ENCODE peak calls at places on chromosomes 6 and 20, in six cellular contexts. One of them, this sample, is unnamed.
A peak's percentile ranks its signal among the peaks of the same experiment; 100 is the strongest.

GRCh38 chr6:39243809-39244208 is 14.5 kb upstream of the KCNK5 start:
- DNase-seq in OCI-LY7: no peak
- DNase-seq in IMR-90: no peak
- DNase-seq in uterus: peak; percentile 16
- DNase-seq in cardiac muscle cell: no peak
- DNase-seq in fibroblast of lung: no peak
- DNase-seq in this sample: no peak

GRCh38 chr20:31642837-31643236 is 5.1 kb downstream of the COX4I2 start:
- DNase-seq in OCI-LY7: no peak
- DNase-seq in IMR-90: no peak
- DNase-seq in uterus: no peak
- DNase-seq in cardiac muscle cell: no peak
- DNase-seq in fibroblast of lung: no peak
- DNase-seq in this sample: no peak

GRCh38 chr20:24406251-24406650 is 63.2 kb upstream of the SYNDIG1 start:
- DNase-seq in OCI-LY7: no peak
- DNase-seq in IMR-90: no peak
- DNase-seq in uterus: no peak
- DNase-seq in cardiac muscle cell: no peak
- DNase-seq in fibroblast of lung: no peak
- DNase-seq in this sample: no peak

GRCh38 chr6:2739335-2739734 is 11.4 kb downstream of the MYLK4 start:
- DNase-seq in OCI-LY7: no peak
- DNase-seq in IMR-90: peak; percentile 90
- DNase-seq in uterus: no peak
- DNase-seq in cardiac muscle cell: no peak
- DNase-seq in fibroblast of lung: peak; percentile 78
- DNase-seq in this sample: no peak

GRCh38 chr6:127162808-127163207 is 44.3 kb downstream of the RSPO3 start:
- DNase-seq in OCI-LY7: no peak
- DNase-seq in IMR-90: no peak
- DNase-seq in uterus: no peak
- DNase-seq in cardiac muscle cell: no peak
- DNase-seq in fibroblast of lung: peak; percentile 90
- DNase-seq in this sample: no peak

GRCh38 chr20:43975096-43975768 is 60.6 kb downstream of the TOX2 start:
- DNase-seq in OCI-LY7: no peak
- DNase-seq in IMR-90: peak; percentile 93
- DNase-seq in uterus: no peak
- DNase-seq in cardiac muscle cell: no peak
- DNase-seq in fibroblast of lung: peak; percentile 90
- DNase-seq in this sample: no peak

GRCh38 chr6:165403006-165403405 is 93.6 kb upstream of the C6orf118 start:
- DNase-seq in OCI-LY7: no peak
- DNase-seq in IMR-90: no peak
- DNase-seq in uterus: no peak
- DNase-seq in cardiac muscle cell: no peak
- DNase-seq in fibroblast of lung: no peak
- DNase-seq in this sample: no peak

GRCh38 chr6:90764001-90764400 is 177.1 kb upstream of the MAP3K7 start:
- DNase-seq in OCI-LY7: no peak
- DNase-seq in IMR-90: peak; percentile 70
- DNase-seq in uterus: no peak
- DNase-seq in cardiac muscle cell: no peak
- DNase-seq in fibroblast of lung: no peak
- DNase-seq in this sample: no peak

GRCh38 chr20:25553819-25554296 is 31.5 kb downstream of the NINL start:
- DNase-seq in OCI-LY7: no peak
- DNase-seq in IMR-90: peak; percentile 67
- DNase-seq in uterus: no peak
- DNase-seq in cardiac muscle cell: no peak
- DNase-seq in fibroblast of lung: peak; percentile 63
- DNase-seq in this sample: no peak

GRCh38 chr6:108714012-108714773 is 134.0 kb upstream of the ARMC2 start:
- DNase-seq in OCI-LY7: no peak
- DNase-seq in IMR-90: peak; percentile 51
- DNase-seq in uterus: peak; percentile 43
- DNase-seq in cardiac muscle cell: no peak
- DNase-seq in fibroblast of lung: peak; percentile 83
- DNase-seq in this sample: no peak

GRCh38 chr6:14883921-14884320 is 361.9 kb upstream of the JARID2 start:
- DNase-seq in OCI-LY7: no peak
- DNase-seq in IMR-90: peak; percentile 64
- DNase-seq in uterus: no peak
- DNase-seq in cardiac muscle cell: peak; percentile 59
- DNase-seq in fibroblast of lung: peak; percentile 46
- DNase-seq in this sample: no peak

GRCh38 chr20:23100021-23100753 is 14.1 kb upstream of the CD93 start:
- DNase-seq in OCI-LY7: no peak
- DNase-seq in IMR-90: no peak
- DNase-seq in uterus: no peak
- DNase-seq in cardiac muscle cell: no peak
- DNase-seq in fibroblast of lung: no peak
- DNase-seq in this sample: no peak

GRCh38 chr6:131657630-131658111 is 20.6 kb downstream of the ENPP3 start:
- DNase-seq in OCI-LY7: no peak
- DNase-seq in IMR-90: peak; percentile 85
- DNase-seq in uterus: no peak
- DNase-seq in cardiac muscle cell: no peak
- DNase-seq in fibroblast of lung: no peak
- DNase-seq in this sample: no peak

GRCh38 chr6:14711704-14712397 is 534.0 kb upstream of the JARID2 start:
- DNase-seq in OCI-LY7: no peak
- DNase-seq in IMR-90: no peak
- DNase-seq in uterus: no peak
- DNase-seq in cardiac muscle cell: no peak
- DNase-seq in fibroblast of lung: no peak
- DNase-seq in this sample: no peak

GRCh38 chr6:89184344-89184743 is 32.8 kb downstream of the GABRR1 start:
- DNase-seq in OCI-LY7: no peak
- DNase-seq in IMR-90: no peak
- DNase-seq in uterus: no peak
- DNase-seq in cardiac muscle cell: no peak
- DNase-seq in fibroblast of lung: no peak
- DNase-seq in this sample: no peak

GRCh38 chr20:52103469-52103910 is 88.1 kb downstream of the ZFP64 start:
- DNase-seq in OCI-LY7: no peak
- DNase-seq in IMR-90: peak; percentile 20
- DNase-seq in uterus: no peak
- DNase-seq in cardiac muscle cell: no peak
- DNase-seq in fibroblast of lung: peak; percentile 26
- DNase-seq in this sample: no peak

GRCh38 chr20:58683132-58683531 is 9.5 kb upstream of the NPEPL1 start:
- DNase-seq in OCI-LY7: no peak
- DNase-seq in IMR-90: no peak
- DNase-seq in uterus: no peak
- DNase-seq in cardiac muscle cell: no peak
- DNase-seq in fibroblast of lung: no peak
- DNase-seq in this sample: no peak

GRCh38 chr6:35713006-35713405 is 23.8 kb upstream of the ARMC12 start:
- DNase-seq in OCI-LY7: no peak
- DNase-seq in IMR-90: no peak
- DNase-seq in uterus: no peak
- DNase-seq in cardiac muscle cell: no peak
- DNase-seq in fibroblast of lung: no peak
- DNase-seq in this sample: no peak

GRCh38 chr20:36091561-36092423 is 62.7 kb upstream of the EPB41L1 start:
- DNase-seq in OCI-LY7: no peak
- DNase-seq in IMR-90: no peak
- DNase-seq in uterus: no peak
- DNase-seq in cardiac muscle cell: no peak
- DNase-seq in fibroblast of lung: no peak
- DNase-seq in this sample: no peak

GRCh38 chr20:1291191-1291741 is 25.2 kb downstream of the SNPH start:
- DNase-seq in OCI-LY7: no peak
- DNase-seq in IMR-90: peak; percentile 66
- DNase-seq in uterus: no peak
- DNase-seq in cardiac muscle cell: no peak
- DNase-seq in fibroblast of lung: peak; percentile 26
- DNase-seq in this sample: no peak

GRCh38 chr6:170416303-170416702 is 109.7 kb downstream of the FAM120B start:
- DNase-seq in OCI-LY7: no peak
- DNase-seq in IMR-90: no peak
- DNase-seq in uterus: no peak
- DNase-seq in cardiac muscle cell: no peak
- DNase-seq in fibroblast of lung: no peak
- DNase-seq in this sample: no peak

GRCh38 chr6:71404145-71404966 is 115.7 kb downstream of the OGFRL1 start:
- DNase-seq in OCI-LY7: no peak
- DNase-seq in IMR-90: peak; percentile 76
- DNase-seq in uterus: no peak
- DNase-seq in cardiac muscle cell: peak; percentile 71
- DNase-seq in fibroblast of lung: peak; percentile 64
- DNase-seq in this sample: no peak

GRCh38 chr20:53342429-53342828 is 251.2 kb downstream of the ZNF217 start:
- DNase-seq in OCI-LY7: no peak
- DNase-seq in IMR-90: no peak
- DNase-seq in uterus: no peak
- DNase-seq in cardiac muscle cell: no peak
- DNase-seq in fibroblast of lung: no peak
- DNase-seq in this sample: no peak

GRCh38 chr20:49893242-49894072 is 21.9 kb downstream of the SPATA2 start:
- DNase-seq in OCI-LY7: no peak
- DNase-seq in IMR-90: peak; percentile 14
- DNase-seq in uterus: no peak
- DNase-seq in cardiac muscle cell: no peak
- DNase-seq in fibroblast of lung: no peak
- DNase-seq in this sample: no peak

GRCh38 chr6:164214066-164214465 is 799.5 kb downstream of the QKI start:
- DNase-seq in OCI-LY7: no peak
- DNase-seq in IMR-90: no peak
- DNase-seq in uterus: no peak
- DNase-seq in cardiac muscle cell: no peak
- DNase-seq in fibroblast of lung: no peak
- DNase-seq in this sample: no peak
- TF ChIP-seq CTCF in OCI-LY7: no peak
- TF ChIP-seq CTCF in IMR-90: no peak
- TF ChIP-seq CTCF in uterus: no peak
- TF ChIP-seq CTCF in cardiac muscle cell: no peak
- TF ChIP-seq CTCF in fibroblast of lung: no peak
- TF ChIP-seq CTCF in this sample: no peak

GRCh38 chr6:113648698-113649097 is 208.4 kb upstream of the MARCKS start:
- DNase-seq in OCI-LY7: no peak
- DNase-seq in IMR-90: no peak
- DNase-seq in uterus: no peak
- DNase-seq in cardiac muscle cell: peak; percentile 76
- DNase-seq in fibroblast of lung: no peak
- DNase-seq in this sample: no peak
- H3K4me1 ChIP-seq in OCI-LY7: peaks cover 64% of the 10 kb centered on the region
- H3K4me1 ChIP-seq in IMR-90: no peaks in the 10 kb centered on the region
- H3K4me1 ChIP-seq in uterus: no peaks in the 10 kb centered on the region
- H3K4me1 ChIP-seq in cardiac muscle cell: peaks cover 53% of the 10 kb centered on the region
- H3K4me1 ChIP-seq in fibroblast of lung: no peaks in the 10 kb centered on the region
- H3K4me1 ChIP-seq in this sample: no peaks in the 10 kb centered on the region

GRCh38 chr6:18506387-18507017 is 119.4 kb downstream of the RNF144B start:
- DNase-seq in OCI-LY7: no peak
- DNase-seq in IMR-90: peak; percentile 43
- DNase-seq in uterus: no peak
- DNase-seq in cardiac muscle cell: no peak
- DNase-seq in fibroblast of lung: no peak
- DNase-seq in this sample: no peak

GRCh38 chr6:18501313-18502013 is 114.3 kb downstream of the RNF144B start:
- DNase-seq in OCI-LY7: no peak
- DNase-seq in IMR-90: peak; percentile 91
- DNase-seq in uterus: no peak
- DNase-seq in cardiac muscle cell: no peak
- DNase-seq in fibroblast of lung: peak; percentile 25
- DNase-seq in this sample: no peak

GRCh38 chr6:18503588-18504231 is 116.6 kb downstream of the RNF144B start:
- DNase-seq in OCI-LY7: peak; percentile 89
- DNase-seq in IMR-90: peak; percentile 85
- DNase-seq in uterus: peak; percentile 32
- DNase-seq in cardiac muscle cell: peak; percentile 78
- DNase-seq in fibroblast of lung: peak; percentile 86
- DNase-seq in this sample: no peak

GRCh38 chr6:18503187-18503586 is 116.0 kb downstream of the RNF144B start:
- DNase-seq in OCI-LY7: no peak
- DNase-seq in IMR-90: no peak
- DNase-seq in uterus: no peak
- DNase-seq in cardiac muscle cell: no peak
- DNase-seq in fibroblast of lung: no peak
- DNase-seq in this sample: no peak

DNA sequence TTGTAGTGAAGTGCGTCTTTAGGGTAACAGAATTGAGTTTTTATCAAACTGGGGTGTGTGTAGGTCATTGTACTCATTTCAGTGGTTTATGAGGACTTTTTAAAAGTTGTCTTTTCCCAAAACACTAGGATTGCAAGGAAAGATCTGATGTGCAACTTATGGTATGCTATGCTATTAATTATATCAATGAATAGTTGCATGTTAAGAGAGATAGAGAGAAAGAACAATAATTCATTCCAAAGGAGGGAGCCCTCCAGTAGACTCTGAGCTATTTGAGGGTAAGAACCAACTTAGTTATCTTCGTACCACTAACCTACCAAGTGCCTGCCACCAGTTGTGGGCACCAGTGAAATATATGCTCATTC is 117.1 kb downstream of the RNF144B start:
- DNase-seq in OCI-LY7: no peak
- DNase-seq in IMR-90: no peak
- DNase-seq in uterus: no peak
- DNase-seq in cardiac muscle cell: no peak
- DNase-seq in fibroblast of lung: no peak
- DNase-seq in this sample: no peak
- H3K27ac ChIP-seq in OCI-LY7: no peak overlapping the region
- H3K27ac ChIP-seq in IMR-90: no peak overlapping the region
- H3K27ac ChIP-seq in uterus: no peak overlapping the region
- H3K27ac ChIP-seq in cardiac muscle cell: no peak overlapping the region
- H3K27ac ChIP-seq in fibroblast of lung: no peak overlapping the region
- H3K27ac ChIP-seq in this sample: no peak overlapping the region

GRCh38 chr20:18750735-18751134 is 62.8 kb upstream of the SCP2D1 start:
- DNase-seq in OCI-LY7: no peak
- DNase-seq in IMR-90: no peak
- DNase-seq in uterus: no peak
- DNase-seq in cardiac muscle cell: no peak
- DNase-seq in fibroblast of lung: no peak
- DNase-seq in this sample: no peak

GRCh38 chr20:18749528-18749927 is 64.1 kb upstream of the SCP2D1 start:
- DNase-seq in OCI-LY7: no peak
- DNase-seq in IMR-90: no peak
- DNase-seq in uterus: no peak
- DNase-seq in cardiac muscle cell: no peak
- DNase-seq in fibroblast of lung: no peak
- DNase-seq in this sample: no peak

DNA sequence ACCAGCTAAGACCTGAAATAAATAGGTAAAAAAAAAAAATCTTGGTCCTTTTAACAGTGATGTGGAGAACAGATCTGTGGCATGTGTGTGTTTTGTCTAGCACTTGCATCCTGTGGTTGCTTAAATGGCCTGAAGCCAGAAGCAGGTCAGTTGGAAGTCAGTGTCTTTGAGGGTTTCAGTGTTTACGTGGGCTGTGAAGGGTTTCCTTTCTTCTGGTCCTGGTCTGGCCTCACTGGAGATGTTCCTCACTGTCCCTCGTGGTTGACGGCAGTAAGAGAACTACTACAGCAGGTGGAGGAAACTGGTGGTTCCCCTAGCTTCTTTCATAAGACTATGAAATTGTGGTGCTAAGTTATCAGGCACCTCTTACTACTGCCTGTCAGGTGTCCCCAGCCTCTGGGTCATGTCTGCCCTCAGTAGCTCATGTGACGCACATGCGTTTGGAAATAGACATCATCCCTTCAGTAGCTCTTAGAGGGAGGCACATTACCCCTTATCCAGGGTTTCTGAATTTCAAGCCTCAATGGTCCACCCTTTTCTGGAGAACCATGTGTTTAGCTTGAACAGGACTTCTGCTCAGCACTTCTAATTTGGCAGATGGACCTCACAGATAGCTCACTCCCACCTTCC is 59.4 kb upstream of the SCP2D1 start:
- DNase-seq in OCI-LY7: no peak
- DNase-seq in IMR-90: peak; percentile 4
- DNase-seq in uterus: no peak
- DNase-seq in cardiac muscle cell: no peak
- DNase-seq in fibroblast of lung: no peak
- DNase-seq in this sample: no peak
- TF ChIP-seq CTCF in OCI-LY7: no peak
- TF ChIP-seq CTCF in IMR-90: no peak
- TF ChIP-seq CTCF in uterus: no peak
- TF ChIP-seq CTCF in cardiac muscle cell: no peak
- TF ChIP-seq CTCF in fibroblast of lung: no peak
- TF ChIP-seq CTCF in this sample: no peak

This sample was measured in CD8-positive, alpha-beta T cell.